ENCODE peak calls at places on chromosomes 7 and 10, in nine cellular contexts. One of them, this sample, is unnamed.

GRCh38 chr7:84144480-84144879 is 50.1 kb downstream of the SEMA3A start:
- DNase-seq in activated CD8-positive, alpha-beta T cell treated with anti-CD3 and anti-CD28 coated beads for 36 hours: no peak
- DNase-seq in thoracic aorta: no peak
- DNase-seq in dorsolateral prefrontal cortex: no peak
- DNase-seq in hepatocyte: no peak
- DNase-seq in GM20000: no peak
- DNase-seq in choroid plexus epithelial cell: peak; percentile 41
- DNase-seq in GM13977: no peak
- DNase-seq in AG10803: no peak
- DNase-seq in this sample: peak; percentile 49

GRCh38 chr10:93680414-93681047 is 21.9 kb downstream of the FRA10AC1 start:
- DNase-seq in GM20000: peak; percentile 8
- DNase-seq in AG10803: peak; percentile 24
- DNase-seq in thoracic aorta: no peak
- DNase-seq in choroid plexus epithelial cell: peak; percentile 68
- DNase-seq in activated CD8-positive, alpha-beta T cell treated with anti-CD3 and anti-CD28 coated beads for 36 hours: no peak
- DNase-seq in dorsolateral prefrontal cortex: no peak
- DNase-seq in hepatocyte: peak; percentile 56
- DNase-seq in GM13977: no peak
- DNase-seq in this sample: peak; percentile 34

GRCh38 chr10:119274519-119275045 is 67.2 kb downstream of the GRK5 start:
- DNase-seq in GM13977: no peak
- DNase-seq in choroid plexus epithelial cell: no peak
- DNase-seq in GM20000: no peak
- DNase-seq in activated CD8-positive, alpha-beta T cell treated with anti-CD3 and anti-CD28 coated beads for 36 hours: no peak
- DNase-seq in dorsolateral prefrontal cortex: no peak
- DNase-seq in hepatocyte: no peak
- DNase-seq in AG10803: no peak
- DNase-seq in thoracic aorta: no peak
- DNase-seq in this sample: no peak

GRCh38 chr7:128442346-128442745 is 13.3 kb upstream of the HILPDA start:
- DNase-seq in thoracic aorta: no peak
- DNase-seq in dorsolateral prefrontal cortex: no peak
- DNase-seq in GM13977: no peak
- DNase-seq in activated CD8-positive, alpha-beta T cell treated with anti-CD3 and anti-CD28 coated beads for 36 hours: no peak
- DNase-seq in AG10803: no peak
- DNase-seq in GM20000: no peak
- DNase-seq in hepatocyte: no peak
- DNase-seq in choroid plexus epithelial cell: no peak
- DNase-seq in this sample: no peak

GRCh38 chr7:11527707-11528106 is 304.3 kb downstream of the THSD7A start:
- DNase-seq in choroid plexus epithelial cell: no peak
- DNase-seq in GM20000: no peak
- DNase-seq in activated CD8-positive, alpha-beta T cell treated with anti-CD3 and anti-CD28 coated beads for 36 hours: no peak
- DNase-seq in dorsolateral prefrontal cortex: no peak
- DNase-seq in thoracic aorta: no peak
- DNase-seq in AG10803: no peak
- DNase-seq in GM13977: no peak
- DNase-seq in hepatocyte: no peak
- DNase-seq in this sample: no peak

GRCh38 chr7:37964196-37964595 is 43.8 kb downstream of the EPDR1 start:
- DNase-seq in hepatocyte: no peak
- DNase-seq in thoracic aorta: no peak
- DNase-seq in activated CD8-positive, alpha-beta T cell treated with anti-CD3 and anti-CD28 coated beads for 36 hours: no peak
- DNase-seq in AG10803: no peak
- DNase-seq in GM13977: no peak
- DNase-seq in GM20000: no peak
- DNase-seq in choroid plexus epithelial cell: no peak
- DNase-seq in dorsolateral prefrontal cortex: no peak
- DNase-seq in this sample: no peak

GRCh38 chr10:34955391-34955790 is 134.8 kb downstream of the CUL2 start:
- DNase-seq in activated CD8-positive, alpha-beta T cell treated with anti-CD3 and anti-CD28 coated beads for 36 hours: no peak
- DNase-seq in GM20000: no peak
- DNase-seq in hepatocyte: no peak
- DNase-seq in choroid plexus epithelial cell: no peak
- DNase-seq in dorsolateral prefrontal cortex: no peak
- DNase-seq in AG10803: peak; percentile 63
- DNase-seq in thoracic aorta: no peak
- DNase-seq in GM13977: no peak
- DNase-seq in this sample: no peak

GRCh38 chr10:113583561-113583960 is 30.7 kb downstream of the HABP2 start:
- DNase-seq in AG10803: no peak
- DNase-seq in GM13977: no peak
- DNase-seq in activated CD8-positive, alpha-beta T cell treated with anti-CD3 and anti-CD28 coated beads for 36 hours: no peak
- DNase-seq in hepatocyte: no peak
- DNase-seq in GM20000: no peak
- DNase-seq in choroid plexus epithelial cell: no peak
- DNase-seq in thoracic aorta: no peak
- DNase-seq in dorsolateral prefrontal cortex: no peak
- DNase-seq in this sample: no peak

GRCh38 chr10:70130878-70131559 is 1.6 kb downstream of the AIFM2 start:
- DNase-seq in dorsolateral prefrontal cortex: no peak
- DNase-seq in choroid plexus epithelial cell: peak; percentile 88
- DNase-seq in GM20000: no peak
- DNase-seq in activated CD8-positive, alpha-beta T cell treated with anti-CD3 and anti-CD28 coated beads for 36 hours: no peak
- DNase-seq in hepatocyte: no peak
- DNase-seq in AG10803: peak; percentile 94
- DNase-seq in GM13977: no peak
- DNase-seq in thoracic aorta: no peak
- DNase-seq in this sample: peak; percentile 87

GRCh38 chr7:14936530-14936929 is 34.0 kb upstream of the DGKB start:
- DNase-seq in GM20000: no peak
- DNase-seq in activated CD8-positive, alpha-beta T cell treated with anti-CD3 and anti-CD28 coated beads for 36 hours: no peak
- DNase-seq in thoracic aorta: no peak
- DNase-seq in GM13977: no peak
- DNase-seq in hepatocyte: peak; percentile 65
- DNase-seq in AG10803: peak; percentile 56
- DNase-seq in dorsolateral prefrontal cortex: no peak
- DNase-seq in choroid plexus epithelial cell: peak; percentile 5
- DNase-seq in this sample: peak; percentile 51

GRCh38 chr10:28879875-28880381 is 202.6 kb downstream of the BAMBI start:
- DNase-seq in activated CD8-positive, alpha-beta T cell treated with anti-CD3 and anti-CD28 coated beads for 36 hours: no peak
- DNase-seq in GM20000: no peak
- DNase-seq in hepatocyte: no peak
- DNase-seq in thoracic aorta: no peak
- DNase-seq in GM13977: no peak
- DNase-seq in choroid plexus epithelial cell: no peak
- DNase-seq in AG10803: peak; percentile 43
- DNase-seq in dorsolateral prefrontal cortex: no peak
- DNase-seq in this sample: no peak

GRCh38 chr10:2099321-2099720 is 362.0 kb upstream of the ADARB2 start:
- DNase-seq in hepatocyte: no peak
- DNase-seq in dorsolateral prefrontal cortex: no peak
- DNase-seq in GM20000: no peak
- DNase-seq in thoracic aorta: no peak
- DNase-seq in GM13977: no peak
- DNase-seq in activated CD8-positive, alpha-beta T cell treated with anti-CD3 and anti-CD28 coated beads for 36 hours: no peak
- DNase-seq in choroid plexus epithelial cell: no peak
- DNase-seq in AG10803: no peak
- DNase-seq in this sample: no peak

GRCh38 chr10:100267237-100268104 is at the start of gene CWF19L1:
- DNase-seq in activated CD8-positive, alpha-beta T cell treated with anti-CD3 and anti-CD28 coated beads for 36 hours: peak; percentile 85
- DNase-seq in AG10803: peak; percentile 86
- DNase-seq in GM13977: peak; percentile 77
- DNase-seq in hepatocyte: peak; percentile 89
- DNase-seq in choroid plexus epithelial cell: peak; percentile 93
- DNase-seq in thoracic aorta: peak; percentile 45
- DNase-seq in GM20000: peak; percentile 81
- DNase-seq in dorsolateral prefrontal cortex: peak; percentile 86
- DNase-seq in this sample: peak; percentile 96

GRCh38 chr7:133703547-133703946 is 423.6 kb upstream of the LRGUK start:
- DNase-seq in choroid plexus epithelial cell: peak; percentile 83
- DNase-seq in activated CD8-positive, alpha-beta T cell treated with anti-CD3 and anti-CD28 coated beads for 36 hours: no peak
- DNase-seq in GM20000: no peak
- DNase-seq in hepatocyte: no peak
- DNase-seq in AG10803: peak; percentile 86
- DNase-seq in GM13977: no peak
- DNase-seq in thoracic aorta: no peak
- DNase-seq in dorsolateral prefrontal cortex: no peak
- DNase-seq in this sample: peak; percentile 76

GRCh38 chr10:50291261-50291850 is 40.0 kb upstream of the ASAH2 start:
- DNase-seq in choroid plexus epithelial cell: peak; percentile 63
- DNase-seq in dorsolateral prefrontal cortex: no peak
- DNase-seq in activated CD8-positive, alpha-beta T cell treated with anti-CD3 and anti-CD28 coated beads for 36 hours: no peak
- DNase-seq in hepatocyte: no peak
- DNase-seq in thoracic aorta: no peak
- DNase-seq in GM13977: peak; percentile 12
- DNase-seq in AG10803: peak; percentile 56
- DNase-seq in GM20000: no peak
- DNase-seq in this sample: no peak

GRCh38 chr7:4029941-4030340 is 652.2 kb upstream of the FOXK1 start:
- DNase-seq in choroid plexus epithelial cell: no peak
- DNase-seq in GM20000: no peak
- DNase-seq in thoracic aorta: no peak
- DNase-seq in GM13977: no peak
- DNase-seq in dorsolateral prefrontal cortex: no peak
- DNase-seq in hepatocyte: no peak
- DNase-seq in AG10803: no peak
- DNase-seq in activated CD8-positive, alpha-beta T cell treated with anti-CD3 and anti-CD28 coated beads for 36 hours: no peak
- DNase-seq in this sample: no peak

DNA sequence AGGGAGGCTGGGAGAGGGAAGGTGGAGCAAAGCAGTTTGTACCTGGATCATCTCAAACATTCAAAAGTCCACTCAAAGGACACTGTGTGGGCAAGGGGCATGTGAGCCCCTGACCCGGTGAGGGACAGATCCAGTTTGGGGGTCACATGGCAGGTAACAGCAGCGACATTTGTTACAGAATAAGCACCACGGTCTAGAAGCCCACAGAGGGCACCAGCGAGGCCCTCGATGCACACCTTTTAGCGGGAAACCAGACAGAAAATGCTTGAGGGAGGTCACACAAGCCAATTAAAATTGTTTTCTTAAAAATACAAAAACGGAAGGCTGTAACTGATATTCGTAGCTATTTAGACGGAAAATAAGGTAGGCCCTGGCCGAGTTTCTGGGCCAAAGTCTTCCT is 144.4 kb downstream of the ZMYND11 start:
- DNase-seq in GM13977: no peak
- DNase-seq in hepatocyte: no peak
- DNase-seq in activated CD8-positive, alpha-beta T cell treated with anti-CD3 and anti-CD28 coated beads for 36 hours: no peak
- DNase-seq in choroid plexus epithelial cell: no peak
- DNase-seq in AG10803: no peak
- DNase-seq in dorsolateral prefrontal cortex: no peak
- DNase-seq in thoracic aorta: no peak
- DNase-seq in GM20000: no peak
- DNase-seq in this sample: no peak
- TF ChIP-seq CTCF in GM13977: no peak
- TF ChIP-seq CTCF in hepatocyte: no peak
- TF ChIP-seq CTCF in activated CD8-positive, alpha-beta T cell treated with anti-CD3 and anti-CD28 coated beads for 36 hours: no peak
- TF ChIP-seq CTCF in choroid plexus epithelial cell: no peak
- TF ChIP-seq CTCF in AG10803: no peak
- TF ChIP-seq CTCF in dorsolateral prefrontal cortex: no peak
- TF ChIP-seq CTCF in thoracic aorta: no peak
- TF ChIP-seq CTCF in GM20000: no peak
- TF ChIP-seq CTCF in this sample: no peak

DNA sequence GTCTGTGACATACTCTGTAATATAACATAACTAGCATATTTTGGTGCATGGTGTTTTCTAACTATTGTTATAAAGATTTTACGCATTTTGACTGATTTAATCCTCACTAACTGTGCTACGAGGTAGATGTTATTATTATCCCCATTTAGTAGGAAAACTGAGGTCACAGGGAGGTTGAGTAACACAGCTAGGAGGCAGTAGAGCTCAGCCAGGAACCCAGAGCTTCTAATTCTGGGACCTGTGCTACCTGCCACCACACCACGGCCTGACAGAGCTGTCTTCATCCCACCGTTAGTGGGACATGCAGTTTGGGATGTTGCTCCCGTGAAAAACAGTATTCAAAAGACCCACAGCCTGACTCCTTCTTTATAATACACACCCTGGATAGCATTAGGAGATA is 962.5 kb downstream of the CNTNAP2 start:
- DNase-seq in hepatocyte: no peak
- DNase-seq in GM20000: no peak
- DNase-seq in GM13977: no peak
- DNase-seq in AG10803: no peak
- DNase-seq in activated CD8-positive, alpha-beta T cell treated with anti-CD3 and anti-CD28 coated beads for 36 hours: no peak
- DNase-seq in dorsolateral prefrontal cortex: no peak
- DNase-seq in choroid plexus epithelial cell: no peak
- DNase-seq in thoracic aorta: no peak
- DNase-seq in this sample: no peak
- TF ChIP-seq CTCF in hepatocyte: no peak
- TF ChIP-seq CTCF in GM20000: no peak
- TF ChIP-seq CTCF in GM13977: no peak
- TF ChIP-seq CTCF in AG10803: no peak
- TF ChIP-seq CTCF in activated CD8-positive, alpha-beta T cell treated with anti-CD3 and anti-CD28 coated beads for 36 hours: no peak
- TF ChIP-seq CTCF in dorsolateral prefrontal cortex: no peak
- TF ChIP-seq CTCF in choroid plexus epithelial cell: no peak
- TF ChIP-seq CTCF in thoracic aorta: no peak
- TF ChIP-seq CTCF in this sample: no peak

DNA sequence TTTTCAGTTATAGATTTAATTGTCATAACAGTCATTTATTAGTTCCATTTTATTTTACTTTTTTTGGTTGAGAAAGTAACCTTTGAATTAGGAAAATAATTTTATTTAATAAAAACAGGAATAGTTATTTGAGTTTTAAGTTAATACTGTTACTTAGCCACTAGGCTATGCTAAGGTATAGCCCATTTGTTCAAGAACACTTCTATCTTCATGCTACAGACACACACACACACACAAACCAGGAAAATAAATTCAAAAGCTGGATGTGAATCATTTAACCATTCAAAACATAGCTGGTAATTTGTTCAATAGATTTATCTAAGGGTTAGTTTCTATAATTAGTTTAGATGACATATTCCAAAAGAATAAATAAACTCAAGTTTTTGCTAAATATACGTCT is 148.4 kb downstream of the RNF133 start:
- DNase-seq in GM20000: no peak
- DNase-seq in AG10803: peak; percentile 4
- DNase-seq in hepatocyte: no peak
- DNase-seq in GM13977: no peak
- DNase-seq in activated CD8-positive, alpha-beta T cell treated with anti-CD3 and anti-CD28 coated beads for 36 hours: no peak
- DNase-seq in dorsolateral prefrontal cortex: no peak
- DNase-seq in choroid plexus epithelial cell: peak; percentile 60
- DNase-seq in thoracic aorta: no peak
- DNase-seq in this sample: no peak
- TF ChIP-seq CTCF in GM20000: no peak
- TF ChIP-seq CTCF in AG10803: peak; percentile 8
- TF ChIP-seq CTCF in hepatocyte: peak; percentile 37
- TF ChIP-seq CTCF in GM13977: no peak
- TF ChIP-seq CTCF in activated CD8-positive, alpha-beta T cell treated with anti-CD3 and anti-CD28 coated beads for 36 hours: no peak
- TF ChIP-seq CTCF in dorsolateral prefrontal cortex: no peak
- TF ChIP-seq CTCF in choroid plexus epithelial cell: peak; percentile 40
- TF ChIP-seq CTCF in thoracic aorta: no peak
- TF ChIP-seq CTCF in this sample: peak; percentile 35

DNA sequence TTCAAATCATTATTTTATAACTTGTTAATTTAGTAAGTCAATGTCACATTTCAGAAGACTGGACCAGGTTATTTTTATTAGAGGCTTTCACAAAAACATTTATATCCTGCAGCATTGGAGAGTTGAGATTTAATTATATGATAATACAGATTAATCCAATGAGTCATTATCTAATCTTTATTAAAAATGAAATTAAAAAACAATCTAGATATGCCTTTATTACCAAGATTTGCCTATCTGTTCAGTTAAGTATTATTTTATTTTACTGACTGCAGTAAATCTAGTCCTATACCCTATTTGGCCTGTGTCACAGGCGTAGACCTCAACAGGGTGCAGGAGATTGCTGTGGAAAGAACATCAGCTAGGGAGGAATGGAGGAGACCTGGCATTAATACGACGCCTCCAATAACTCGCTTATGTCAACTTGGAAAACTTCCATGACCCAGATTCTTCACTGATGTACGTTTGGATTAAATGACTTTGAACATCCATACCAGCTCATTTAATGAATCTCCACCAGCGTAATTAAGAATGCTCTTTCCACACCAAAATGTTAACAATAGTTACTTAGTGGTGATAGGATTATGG is 18.2 kb downstream of the PAXIP1 start:
- DNase-seq in choroid plexus epithelial cell: no peak
- DNase-seq in AG10803: peak; percentile 12
- DNase-seq in hepatocyte: no peak
- DNase-seq in thoracic aorta: no peak
- DNase-seq in dorsolateral prefrontal cortex: peak; percentile 61
- DNase-seq in GM13977: no peak
- DNase-seq in GM20000: no peak
- DNase-seq in activated CD8-positive, alpha-beta T cell treated with anti-CD3 and anti-CD28 coated beads for 36 hours: no peak
- DNase-seq in this sample: no peak
- TF ChIP-seq CTCF in choroid plexus epithelial cell: no peak
- TF ChIP-seq CTCF in AG10803: no peak
- TF ChIP-seq CTCF in hepatocyte: no peak
- TF ChIP-seq CTCF in thoracic aorta: no peak
- TF ChIP-seq CTCF in dorsolateral prefrontal cortex: no peak
- TF ChIP-seq CTCF in GM13977: no peak
- TF ChIP-seq CTCF in GM20000: no peak
- TF ChIP-seq CTCF in activated CD8-positive, alpha-beta T cell treated with anti-CD3 and anti-CD28 coated beads for 36 hours: no peak
- TF ChIP-seq CTCF in this sample: no peak

This sample was measured in osteoblast.